ENCODE peak calls at places on chromosomes 3 and 15, in four cellular contexts. One of them, this sample, is unnamed.

GRCh38 chr3:37964716-37965115 is 25.9 kb upstream of the VILL start:
- DNase-seq in DMS53: peak
- DNase-seq in GM12892: no peak
- DNase-seq in NCI-H187 treated with DMSO at 0.1 percent for 48 hours: no peak
- DNase-seq in this sample: no peak

GRCh38 chr3:71464613-71465012 is 118.9 kb downstream of the FOXP1 start:
- DNase-seq in GM12892: no peak
- DNase-seq in DMS53: no peak
- DNase-seq in NCI-H187 treated with DMSO at 0.1 percent for 48 hours: no peak
- DNase-seq in this sample: no peak

GRCh38 chr3:47542614-47543173 is 29.2 kb upstream of the ELP6 start:
- DNase-seq in GM12892: no peak
- DNase-seq in DMS53: no peak
- DNase-seq in NCI-H187 treated with DMSO at 0.1 percent for 48 hours: no peak
- DNase-seq in this sample: no peak

GRCh38 chr3:42063886-42064285 is 27.3 kb upstream of the TRAK1 start:
- DNase-seq in DMS53: no peak
- DNase-seq in GM12892: no peak
- DNase-seq in NCI-H187 treated with DMSO at 0.1 percent for 48 hours: no peak
- DNase-seq in this sample: no peak

GRCh38 chr15:87863152-87863551 is 393.4 kb downstream of the NTRK3 start:
- DNase-seq in DMS53: no peak
- DNase-seq in NCI-H187 treated with DMSO at 0.1 percent for 48 hours: no peak
- DNase-seq in GM12892: no peak
- DNase-seq in this sample: no peak

GRCh38 chr15:58442122-58442521 is 10.3 kb downstream of the LIPC start:
- DNase-seq in NCI-H187 treated with DMSO at 0.1 percent for 48 hours: no peak
- DNase-seq in DMS53: no peak
- DNase-seq in GM12892: no peak
- DNase-seq in this sample: no peak

GRCh38 chr3:28050895-28051294 is 190.5 kb upstream of the CMC1 start:
- DNase-seq in DMS53: peak
- DNase-seq in NCI-H187 treated with DMSO at 0.1 percent for 48 hours: no peak
- DNase-seq in GM12892: no peak
- DNase-seq in this sample: no peak

GRCh38 chr15:40934457-40934856 is 5.3 kb downstream of the DLL4 start:
- DNase-seq in NCI-H187 treated with DMSO at 0.1 percent for 48 hours: no peak
- DNase-seq in DMS53: peak
- DNase-seq in GM12892: no peak
- DNase-seq in this sample: no peak

GRCh38 chr15:35439291-35439690 is 106.7 kb downstream of the DPH6 start:
- DNase-seq in DMS53: no peak
- DNase-seq in NCI-H187 treated with DMSO at 0.1 percent for 48 hours: no peak
- DNase-seq in GM12892: no peak
- DNase-seq in this sample: no peak

GRCh38 chr3:33113772-33114621 is at the start of gene CRTAP:
- DNase-seq in NCI-H187 treated with DMSO at 0.1 percent for 48 hours: no peak
- DNase-seq in GM12892: peak
- DNase-seq in DMS53: peak
- DNase-seq in this sample: peak

GRCh38 chr3:179027326-179027900 is 44.2 kb downstream of the ZMAT3 start:
- DNase-seq in NCI-H187 treated with DMSO at 0.1 percent for 48 hours: no peak
- DNase-seq in DMS53: no peak
- DNase-seq in GM12892: no peak
- DNase-seq in this sample: no peak

GRCh38 chr3:55060921-55061555 is 133.2 kb upstream of the LRTM1 start:
- DNase-seq in NCI-H187 treated with DMSO at 0.1 percent for 48 hours: no peak
- DNase-seq in DMS53: no peak
- DNase-seq in GM12892: no peak
- DNase-seq in this sample: no peak

GRCh38 chr15:97623091-97623661 is 337.3 kb upstream of the ARRDC4 start:
- DNase-seq in DMS53: no peak
- DNase-seq in NCI-H187 treated with DMSO at 0.1 percent for 48 hours: no peak
- DNase-seq in GM12892: no peak
- DNase-seq in this sample: no peak

GRCh38 chr3:170077406-170077805 is 39.6 kb downstream of the GPR160 start:
- DNase-seq in DMS53: no peak
- DNase-seq in GM12892: no peak
- DNase-seq in NCI-H187 treated with DMSO at 0.1 percent for 48 hours: no peak
- DNase-seq in this sample: no peak

GRCh38 chr3:190055773-190056172 is 64.9 kb downstream of the P3H2 start:
- DNase-seq in DMS53: no peak
- DNase-seq in NCI-H187 treated with DMSO at 0.1 percent for 48 hours: no peak
- DNase-seq in GM12892: no peak
- DNase-seq in this sample: no peak

GRCh38 chr3:178352300-178353021 is 183.8 kb upstream of the KCNMB2 start:
- DNase-seq in DMS53: peak
- DNase-seq in GM12892: no peak
- DNase-seq in NCI-H187 treated with DMSO at 0.1 percent for 48 hours: no peak
- DNase-seq in this sample: no peak

GRCh38 chr3:154181127-154181691 is 60.0 kb downstream of the ARHGEF26 start:
- DNase-seq in DMS53: peak
- DNase-seq in GM12892: no peak
- DNase-seq in NCI-H187 treated with DMSO at 0.1 percent for 48 hours: no peak
- DNase-seq in this sample: no peak

GRCh38 chr3:22934973-22935372 is 268.2 kb upstream of the UBE2E2 start:
- DNase-seq in DMS53: no peak
- DNase-seq in GM12892: no peak
- DNase-seq in NCI-H187 treated with DMSO at 0.1 percent for 48 hours: no peak
- DNase-seq in this sample: no peak

GRCh38 chr3:74124716-74125115 is 489.7 kb downstream of the CNTN3 start:
- DNase-seq in GM12892: no peak
- DNase-seq in DMS53: no peak
- DNase-seq in NCI-H187 treated with DMSO at 0.1 percent for 48 hours: peak
- DNase-seq in this sample: no peak

GRCh38 chr3:71542548-71543370 is 40.8 kb downstream of the FOXP1 start:
- DNase-seq in DMS53: no peak
- DNase-seq in NCI-H187 treated with DMSO at 0.1 percent for 48 hours: peak
- DNase-seq in GM12892: no peak
- DNase-seq in this sample: peak

GRCh38 chr3:15260531-15260930 is 54.5 kb downstream of the CAPN7 start:
- DNase-seq in GM12892: no peak
- DNase-seq in DMS53: no peak
- DNase-seq in NCI-H187 treated with DMSO at 0.1 percent for 48 hours: no peak
- DNase-seq in this sample: no peak

GRCh38 chr3:140093742-140094141 is 158.8 kb downstream of the CLSTN2 start:
- DNase-seq in DMS53: peak
- DNase-seq in NCI-H187 treated with DMSO at 0.1 percent for 48 hours: no peak
- DNase-seq in GM12892: no peak
- DNase-seq in this sample: peak

GRCh38 chr3:142118911-142119310 is 30.4 kb downstream of the TFDP2 start:
- DNase-seq in NCI-H187 treated with DMSO at 0.1 percent for 48 hours: no peak
- DNase-seq in DMS53: no peak
- DNase-seq in GM12892: no peak
- DNase-seq in this sample: no peak

GRCh38 chr15:96428742-96429141 is 98.2 kb downstream of the NR2F2 start:
- DNase-seq in GM12892: no peak
- DNase-seq in NCI-H187 treated with DMSO at 0.1 percent for 48 hours: no peak
- DNase-seq in DMS53: no peak
- DNase-seq in this sample: no peak

GRCh38 chr3:42035816-42036482 is 55.2 kb upstream of the TRAK1 start:
- DNase-seq in DMS53: no peak
- DNase-seq in NCI-H187 treated with DMSO at 0.1 percent for 48 hours: no peak
- DNase-seq in GM12892: no peak
- DNase-seq in this sample: no peak

GRCh38 chr15:65285291-65286068 is 1.2 kb downstream of the PARP16 start:
- DNase-seq in DMS53: no peak
- DNase-seq in GM12892: no peak
- DNase-seq in NCI-H187 treated with DMSO at 0.1 percent for 48 hours: no peak
- DNase-seq in this sample: no peak

GRCh38 chr3:191240432-191240831 is 41.4 kb downstream of the OSTN start:
- DNase-seq in GM12892: no peak
- DNase-seq in DMS53: no peak
- DNase-seq in NCI-H187 treated with DMSO at 0.1 percent for 48 hours: no peak
- DNase-seq in this sample: no peak

GRCh38 chr3:163384383-163384782 is 1693.9 kb downstream of the SI start:
- DNase-seq in DMS53: no peak
- DNase-seq in GM12892: no peak
- DNase-seq in NCI-H187 treated with DMSO at 0.1 percent for 48 hours: no peak
- DNase-seq in this sample: no peak

GRCh38 chr15:83379574-83379973 is 67.6 kb upstream of the SH3GL3 start:
- DNase-seq in GM12892: no peak
- DNase-seq in NCI-H187 treated with DMSO at 0.1 percent for 48 hours: no peak
- DNase-seq in DMS53: peak
- DNase-seq in this sample: no peak

GRCh38 chr15:101501703-101502373 is 12.3 kb upstream of the PCSK6 start:
- DNase-seq in DMS53: peak
- DNase-seq in NCI-H187 treated with DMSO at 0.1 percent for 48 hours: no peak
- DNase-seq in GM12892: peak
- DNase-seq in this sample: no peak

GRCh38 chr15:25224396-25224795 is 214.4 kb downstream of the UBE3A start:
- DNase-seq in DMS53: no peak
- DNase-seq in NCI-H187 treated with DMSO at 0.1 percent for 48 hours: no peak
- DNase-seq in GM12892: no peak
- DNase-seq in this sample: no peak

GRCh38 chr3:184235381-184236032 is 6.1 kb downstream of the VWA5B2 start:
- DNase-seq in DMS53: peak
- DNase-seq in GM12892: no peak
- DNase-seq in NCI-H187 treated with DMSO at 0.1 percent for 48 hours: no peak
- DNase-seq in this sample: no peak

GRCh38 chr3:197339841-197340520 is 41.6 kb upstream of the DLG1 start:
- DNase-seq in GM12892: no peak
- DNase-seq in NCI-H187 treated with DMSO at 0.1 percent for 48 hours: no peak
- DNase-seq in DMS53: no peak
- DNase-seq in this sample: no peak

GRCh38 chr3:101963902-101964362 is 114.6 kb downstream of the NFKBIZ start:
- DNase-seq in DMS53: no peak
- DNase-seq in GM12892: no peak
- DNase-seq in NCI-H187 treated with DMSO at 0.1 percent for 48 hours: no peak
- DNase-seq in this sample: no peak

GRCh38 chr3:37053753-37054152 is 60.4 kb downstream of the MLH1 start:
- DNase-seq in DMS53: no peak
- DNase-seq in GM12892: no peak
- DNase-seq in NCI-H187 treated with DMSO at 0.1 percent for 48 hours: no peak
- DNase-seq in this sample: no peak

GRCh38 chr15:56215769-56216168 is 27.9 kb downstream of the RFX7 start:
- DNase-seq in NCI-H187 treated with DMSO at 0.1 percent for 48 hours: peak
- DNase-seq in DMS53: peak
- DNase-seq in GM12892: no peak
- DNase-seq in this sample: no peak

GRCh38 chr15:40769310-40770146 is at the start of gene C15orf62:
- DNase-seq in NCI-H187 treated with DMSO at 0.1 percent for 48 hours: no peak
- DNase-seq in GM12892: peak
- DNase-seq in DMS53: peak
- DNase-seq in this sample: peak

GRCh38 chr3:46383946-46384330 is 13.2 kb downstream of the CCR5 start:
- DNase-seq in GM12892: no peak
- DNase-seq in NCI-H187 treated with DMSO at 0.1 percent for 48 hours: no peak
- DNase-seq in DMS53: peak
- DNase-seq in this sample: no peak

This sample was measured in left lung.